ENCODE peak calls at places on chromosomes 2 and 18, in five cellular contexts. R is NCI-H2081, S is COR-L47, P is GM23338, U is AG08395. G is an unnamed sample.

GRCh38 chr18:23682045-23682444 is 7.2 kb upstream of the LAMA3 start:
- DNase-seq in R (no peak), P (no peak), S (no peak), U (no peak), G (no peak)

GRCh38 chr2:159897720-159898119 is 99.7 kb upstream of the CD302 start:
- DNase-seq in S (no peak), U (no peak), R (no peak), P (no peak), G (no peak)

GRCh38 chr18:60692277-60692676 is 319.7 kb upstream of the MC4R start:
- DNase-seq in R (no peak), P (peak), U (no peak), S (no peak), G (no peak)

GRCh38 chr2:20523798-20524197 is 76.9 kb downstream of the RHOB start:
- DNase-seq in U (no peak), P (no peak), R (no peak), S (no peak), G (no peak)

GRCh38 chr2:182058056-182058455 is 72.4 kb downstream of the PPP1R1C start:
- DNase-seq in U (no peak), R (no peak), S (no peak), P (no peak), G (no peak)

GRCh38 chr2:148936857-148937450 is 61.9 kb downstream of the KIF5C start:
- DNase-seq in P (no peak), R (no peak), U (no peak), S (no peak), G (no peak)

GRCh38 chr2:239778861-239779591 is 246.1 kb downstream of the NDUFA10 start:
- DNase-seq in P (no peak), U (no peak), R (no peak), S (no peak), G (no peak)

GRCh38 chr2:199811360-199811759 is 39.6 kb downstream of the FTCDNL1 start:
- DNase-seq in U (no peak), P (no peak), R (no peak), S (no peak), G (no peak)

GRCh38 chr2:71156531-71156930 is 26.1 kb downstream of the MPHOSPH10 start:
- DNase-seq in S (peak), U (no peak), R (peak), P (peak), G (peak)

GRCh38 chr2:174235680-174236079 is 12.7 kb downstream of the OLA1 start:
- DNase-seq in R (no peak), P (no peak), U (peak), S (no peak), G (no peak)

GRCh38 chr2:67974564-67975430 is 88.0 kb downstream of the C1D start:
- DNase-seq in U (no peak), R (no peak), S (peak), P (no peak), G (no peak)

GRCh38 chr2:164903214-164903613 is 52.1 kb downstream of the SLC38A11 start:
- DNase-seq in P (no peak), R (no peak), S (peak), U (peak), G (no peak)

GRCh38 chr2:146438246-146438645 is 1406.6 kb upstream of the ACVR2A start:
- DNase-seq in R (no peak), U (no peak), P (no peak), S (no peak), G (no peak)

GRCh38 chr2:10169581-10169980 is 47.0 kb downstream of the RRM2 start:
- DNase-seq in R (no peak), U (no peak), S (no peak), P (no peak), G (no peak)

GRCh38 chr2:153214349-153214748 is 264.2 kb downstream of the RPRM start:
- DNase-seq in S (no peak), P (no peak), U (no peak), R (no peak), G (no peak)

GRCh38 chr2:11286323-11286722 is 58.1 kb downstream of the ROCK2 start:
- DNase-seq in S (no peak), U (no peak), P (no peak), R (no peak), G (no peak)

GRCh38 chr18:3615374-3615773 is 165.4 kb downstream of the TGIF1 start:
- DNase-seq in U (no peak), S (no peak), P (no peak), R (no peak), G (no peak)

GRCh38 chr2:47620717-47621437 is 162.1 kb upstream of the MSH6 start:
- DNase-seq in S (no peak), P (no peak), U (no peak), R (no peak), G (no peak)

GRCh38 chr2:99637157-99637697 is 147.4 kb upstream of the REV1 start:
- DNase-seq in S (no peak), P (no peak), U (no peak), R (no peak), G (no peak)

GRCh38 chr18:25121442-25121841 is 230.5 kb downstream of the ZNF521 start:
- DNase-seq in P (peak), S (no peak), U (no peak), R (no peak), G (no peak)

GRCh38 chr2:220182790-220183189 is 555.4 kb downstream of the SLC4A3 start:
- DNase-seq in R (no peak), U (no peak), S (no peak), P (peak), G (no peak)

GRCh38 chr2:73253901-73254300 is 19.8 kb downstream of the CCT7 start:
- DNase-seq in R (no peak), P (no peak), S (no peak), U (no peak), G (no peak)

GRCh38 chr2:26300234-26300641 is 45.7 kb upstream of the SELENOI start:
- DNase-seq in U (no peak), R (no peak), P (no peak), S (no peak), G (peak)

GRCh38 chr2:168660859-168661258 is 141.6 kb upstream of the NOSTRIN start:
- DNase-seq in P (no peak), R (no peak), S (no peak), U (no peak), G (peak)

GRCh38 chr2:86786001-86786536 is 4.6 kb downstream of the CD8A start:
- DNase-seq in R (no peak), S (no peak), P (no peak), U (no peak), G (no peak)

GRCh38 chr2:42844901-42845685 is 52.7 kb upstream of the HAAO start:
- DNase-seq in P (no peak), R (no peak), S (no peak), U (peak), G (no peak)

GRCh38 chr2:96866149-96866548 is 3.7 kb downstream of the SEMA4C start:
- DNase-seq in S (no peak), U (no peak), P (no peak), R (no peak), G (no peak)

GRCh38 chr2:234335676-234336228 is 161.1 kb downstream of the ARL4C start:
- DNase-seq in P (no peak), U (peak), S (no peak), R (no peak), G (no peak)

GRCh38 chr2:64859208-64860161 is 129.7 kb upstream of the SLC1A4 start:
- DNase-seq in U (peak), R (peak), S (peak), P (peak), G (peak)

GRCh38 chr18:8350628-8351027 is 258.6 kb upstream of the RAB12 start:
- DNase-seq in U (no peak), S (no peak), R (no peak), P (no peak), G (no peak)

GRCh38 chr2:189379287-189379630 is 62.0 kb upstream of the WDR75 start:
- DNase-seq in R (no peak), S (no peak), P (peak), U (peak), G (peak)

GRCh38 chr2:54560146-54560881 is 104.2 kb downstream of the SPTBN1 start:
- DNase-seq in R (no peak), U (peak), S (no peak), P (peak), G (peak)

GRCh38 chr2:216371756-216372702 is at the start of gene MARCHF4:
- DNase-seq in P (peak), U (peak), S (peak), R (peak), G (peak)

GRCh38 chr2:210762604-210763588 is 206.5 kb downstream of the CPS1 start:
- DNase-seq in S (no peak), R (no peak), P (peak), U (no peak), G (peak)

GRCh38 chr2:2586068-2586776 is 255.1 kb upstream of the MYT1L start:
- DNase-seq in U (no peak), R (no peak), S (no peak), P (no peak), G (no peak)

G was measured in HAP-1.